ENCODE peak calls at places on chromosomes 7 and 10, in four cellular contexts. F, A, E and Z are unnamed samples.

GRCh38 chr7:41207141-41207540 is 495.7 kb downstream of the INHBA start:
- DNase-seq in E (no peak), F (no peak), A (no peak), Z (no peak)

GRCh38 chr10:73871915-73872710 is 2.2 kb downstream of the CAMK2G start:
- DNase-seq in F (no peak), E (no peak), A (no peak), Z (no peak)

GRCh38 chr7:20785211-20786048 is 1.3 kb downstream of the SP8 start:
- DNase-seq in A (peak; percentile 21), E (no peak), F (peak; percentile 20), Z (no peak)

GRCh38 chr7:16918288-16918895 is 36.6 kb upstream of the AGR3 start:
- DNase-seq in E (no peak), A (peak; percentile 33), F (peak; percentile 51), Z (no peak)

GRCh38 chr10:27535312-27535711 is 31.2 kb downstream of the RAB18 start:
- DNase-seq in F (no peak), E (no peak), A (no peak), Z (no peak)

GRCh38 chr7:115008465-115009114 is 86.7 kb downstream of the MDFIC start:
- DNase-seq in A (no peak), E (peak; percentile 80), F (no peak), Z (peak; percentile 53)

GRCh38 chr7:1948377-1948796 is 278.3 kb downstream of the ELFN1 start:
- DNase-seq in F (no peak), A (no peak), E (peak; percentile 23), Z (peak; percentile 75)

GRCh38 chr7:132066776-132067175 is 509.5 kb downstream of the PLXNA4 start:
- DNase-seq in E (peak; percentile 53), F (peak; percentile 38), A (no peak), Z (no peak)

GRCh38 chr7:139330333-139331030 is 10.7 kb upstream of the FMC1 start:
- DNase-seq in E (no peak), F (no peak), A (no peak), Z (no peak)

GRCh38 chr10:102781921-102782542 is 38.3 kb downstream of the WBP1L start:
- DNase-seq in E (no peak), F (peak; percentile 63), A (no peak), Z (no peak)

GRCh38 chr10:5631936-5632335 is 34.5 kb downstream of the ASB13 start:
- DNase-seq in F (no peak), E (no peak), A (no peak), Z (no peak)

GRCh38 chr7:8433477-8434289 is at the start of gene NXPH1:
- DNase-seq in A (no peak), E (no peak), F (no peak), Z (no peak)

GRCh38 chr10:20105931-20106330 is 289.7 kb downstream of the PLXDC2 start:
- DNase-seq in E (no peak), F (no peak), A (no peak), Z (no peak)

GRCh38 chr7:66239467-66239856 is 34.3 kb downstream of the TPST1 start:
- DNase-seq in F (no peak), E (no peak), A (no peak), Z (no peak)

GRCh38 chr7:47836513-47837202 is 111.6 kb downstream of the PKD1L1 start:
- DNase-seq in E (no peak), F (no peak), A (no peak), Z (no peak)